ENCODE peak calls at places on chromosomes 7 and 10, in four cellular contexts. Q, W, B and A are unnamed samples.

GRCh38 chr10:88278912-88279311 is 304.2 kb downstream of the RNLS start:
- DNase-seq in Q (no peak), W (no peak), B (no peak), A (no peak)

GRCh38 chr10:6141296-6142151 is 52.7 kb downstream of the RBM17 start:
- DNase-seq in Q (peak), W (no peak), B (no peak), A (no peak)

GRCh38 chr7:72445580-72445979 is 33.4 kb upstream of the CALN1 start:
- DNase-seq in Q (no peak), W (no peak), B (no peak), A (no peak)

GRCh38 chr7:30032310-30033125 is 4.3 kb downstream of the PLEKHA8 start:
- DNase-seq in Q (peak), W (no peak), B (no peak), A (no peak)

GRCh38 chr10:120761951-120762350 is 89.2 kb upstream of the WDR11 start:
- DNase-seq in Q (no peak), W (no peak), B (no peak), A (no peak)

GRCh38 chr7:142459557-142459963 is 201.7 kb upstream of the PRSS58 start:
- DNase-seq in Q (peak), W (peak), B (peak), A (peak)

GRCh38 chr10:15725603-15726002 is 5.9 kb upstream of the ITGA8 start:
- DNase-seq in Q (peak), W (no peak), B (no peak), A (peak)

GRCh38 chr10:132138596-132138995 is 48.2 kb upstream of the DPYSL4 start:
- DNase-seq in Q (no peak), W (no peak), B (no peak), A (no peak)

GRCh38 chr10:84683980-84684740 is 355.8 kb downstream of the CCSER2 start:
- DNase-seq in Q (no peak), W (no peak), B (no peak), A (no peak)

GRCh38 chr10:68318331-68319059 is 13.4 kb upstream of the HNRNPH3 start:
- DNase-seq in Q (no peak), W (no peak), B (no peak), A (no peak)

GRCh38 chr10:122159159-122159970 is 111.7 kb upstream of the BTBD16 start:
- DNase-seq in Q (peak), W (no peak), B (no peak), A (peak)

GRCh38 chr7:50450691-50451051 is 521 bp upstream of the FIGNL1 start:
- DNase-seq in Q (no peak), W (no peak), B (peak), A (no peak)

GRCh38 chr7:88111136-88111748 is 108.6 kb downstream of the SRI start:
- DNase-seq in Q (peak), W (no peak), B (no peak), A (peak)

DNA sequence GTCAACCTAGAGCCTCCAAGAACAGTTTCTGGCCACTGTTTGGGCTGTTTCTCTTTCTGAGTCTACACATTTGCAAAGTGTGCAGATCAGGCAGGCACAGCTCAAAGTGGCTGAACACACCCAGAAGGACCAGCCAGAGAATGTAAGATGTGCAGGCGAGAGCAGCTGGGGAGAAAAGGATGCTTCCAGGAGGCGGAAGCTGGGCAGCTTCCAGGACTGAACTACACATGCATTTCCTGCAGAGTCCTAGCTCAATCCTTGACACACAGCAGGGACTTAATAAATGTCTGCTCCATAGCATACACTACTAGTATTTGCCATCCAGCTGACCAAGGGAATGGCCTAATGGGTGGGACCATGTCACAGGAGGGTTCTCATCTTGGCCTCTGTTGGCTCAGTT is 70.9 kb downstream of the CTBP2 start:
- DNase-seq in Q (no peak), W (no peak), B (no peak), A (no peak)
- H3K56ac ChIP-seq in Q (no peak), W (no peak), B (no peak), A (no peak)

DNA sequence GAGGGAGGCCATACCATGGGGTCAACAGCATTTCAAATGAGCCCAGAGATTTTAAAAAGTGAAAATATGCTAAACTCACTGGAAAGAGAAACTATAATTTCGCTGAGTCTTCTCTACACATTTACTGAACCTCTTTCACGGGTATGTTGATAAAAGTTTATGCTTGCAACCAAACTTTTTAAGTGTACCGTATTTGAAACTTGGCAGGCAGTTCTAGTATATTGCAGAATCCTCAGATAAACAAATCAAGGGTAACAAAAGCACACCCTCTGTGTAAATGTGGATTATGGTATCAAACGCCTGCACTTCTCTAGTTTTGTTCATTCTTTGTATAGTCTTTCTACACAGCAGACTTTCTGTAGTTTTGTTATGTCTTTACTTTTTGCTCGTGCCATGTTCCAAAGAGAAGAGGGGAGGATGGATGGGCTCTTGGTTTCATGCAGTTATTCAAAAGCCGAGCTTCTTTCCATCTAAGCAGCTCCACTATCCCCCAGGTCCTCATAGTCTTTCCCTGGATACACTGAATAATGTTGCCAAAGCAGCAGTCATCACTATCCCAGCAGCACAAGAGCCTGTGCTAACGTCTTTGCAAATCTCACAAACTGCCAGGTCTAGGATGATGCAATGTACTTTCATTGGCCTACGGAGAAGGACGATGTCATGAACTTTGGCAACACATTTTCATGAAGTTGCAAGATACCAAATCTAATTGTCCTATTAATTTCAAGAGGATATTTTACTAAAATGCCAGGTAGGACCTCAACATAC is 131.2 kb downstream of the MPP7 start:
- DNase-seq in Q (peak), W (no peak), B (no peak), A (peak)
- H3K56ac ChIP-seq in Q (no peak), W (no peak), B (no peak), A (no peak)

GRCh38 chr7:129544700-129545099 is 42.4 kb downstream of the SMKR1 start:
- DNase-seq in Q (no peak), W (no peak), B (no peak), A (no peak)

GRCh38 chr7:129535896-129536295 is 33.6 kb downstream of the SMKR1 start:
- DNase-seq in Q (no peak), W (no peak), B (no peak), A (no peak)

GRCh38 chr7:129538790-129539189 is 36.5 kb downstream of the SMKR1 start:
- DNase-seq in Q (no peak), W (no peak), B (no peak), A (no peak)

GRCh38 chr7:129536323-129536722 is 34.0 kb downstream of the SMKR1 start:
- DNase-seq in Q (no peak), W (no peak), B (no peak), A (peak)

GRCh38 chr7:129540340-129540739 is 38.0 kb downstream of the SMKR1 start:
- DNase-seq in Q (no peak), W (no peak), B (no peak), A (peak)
- H3K56ac ChIP-seq in Q (no peak), W (no peak), B (no peak), A (no peak)

GRCh38 chr7:90503379-90503778 is 33.9 kb downstream of the PTTG1IP2 start:
- DNase-seq in Q (no peak), W (no peak), B (no peak), A (no peak)
- H3K56ac ChIP-seq in Q (no peak), W (no peak), B (no peak), A (no peak)